ENCODE peak calls at places on chromosomes 3 and 15, in six cellular contexts. One of them, this sample, is unnamed.

GRCh38 chr3:49164983-49165720 is 979 bp downstream of the CCDC71 start:
- DNase-seq in NCI-H460: no peak
- DNase-seq in left colon: no peak
- DNase-seq in epithelial cell of esophagus: no peak
- DNase-seq in RPMI7951: no peak
- DNase-seq in HCT116: no peak
- DNase-seq in this sample: no peak

GRCh38 chr3:87503901-87504498 is 227.6 kb upstream of the POU1F1 start:
- DNase-seq in NCI-H460: peak; percentile 59
- DNase-seq in left colon: peak; percentile 6
- DNase-seq in epithelial cell of esophagus: peak; percentile 86
- DNase-seq in RPMI7951: peak; percentile 67
- DNase-seq in HCT116: peak; percentile 75
- DNase-seq in this sample: no peak

GRCh38 chr3:184160456-184160855 is 5.3 kb downstream of the DVL3 start:
- DNase-seq in NCI-H460: no peak
- DNase-seq in left colon: no peak
- DNase-seq in epithelial cell of esophagus: no peak
- DNase-seq in RPMI7951: no peak
- DNase-seq in HCT116: no peak
- DNase-seq in this sample: no peak

GRCh38 chr15:60370105-60370803 is 27.5 kb downstream of the ANXA2 start:
- DNase-seq in NCI-H460: no peak
- DNase-seq in left colon: peak; percentile 45
- DNase-seq in epithelial cell of esophagus: no peak
- DNase-seq in RPMI7951: peak; percentile 88
- DNase-seq in HCT116: no peak
- DNase-seq in this sample: no peak

GRCh38 chr3:126267976-126268615 is 87.7 kb upstream of the ALDH1L1 start:
- DNase-seq in NCI-H460: no peak
- DNase-seq in left colon: no peak
- DNase-seq in epithelial cell of esophagus: no peak
- DNase-seq in RPMI7951: no peak
- DNase-seq in HCT116: no peak
- DNase-seq in this sample: no peak

GRCh38 chr3:157204431-157204830 is 44.5 kb upstream of the CCNL1 start:
- DNase-seq in NCI-H460: peak; percentile 25
- DNase-seq in left colon: no peak
- DNase-seq in epithelial cell of esophagus: peak; percentile 44
- DNase-seq in RPMI7951: peak; percentile 40
- DNase-seq in HCT116: no peak
- DNase-seq in this sample: no peak

GRCh38 chr3:143885803-143886427 is 37.6 kb upstream of the SLC9A9 start:
- DNase-seq in NCI-H460: peak; percentile 29
- DNase-seq in left colon: peak; percentile 8
- DNase-seq in epithelial cell of esophagus: peak; percentile 52
- DNase-seq in RPMI7951: peak; percentile 44
- DNase-seq in HCT116: peak; percentile 16
- DNase-seq in this sample: no peak

GRCh38 chr3:63625161-63625560 is 27.3 kb upstream of the SNTN start:
- DNase-seq in NCI-H460: no peak
- DNase-seq in left colon: no peak
- DNase-seq in epithelial cell of esophagus: peak; percentile 89
- DNase-seq in RPMI7951: peak; percentile 35
- DNase-seq in HCT116: no peak
- DNase-seq in this sample: no peak

GRCh38 chr3:66933233-66933632 is 64.9 kb upstream of the KBTBD8 start:
- DNase-seq in NCI-H460: no peak
- DNase-seq in left colon: no peak
- DNase-seq in epithelial cell of esophagus: no peak
- DNase-seq in RPMI7951: no peak
- DNase-seq in HCT116: no peak
- DNase-seq in this sample: no peak

GRCh38 chr3:189841474-189842205 is 210.5 kb downstream of the TP63 start:
- DNase-seq in NCI-H460: no peak
- DNase-seq in left colon: no peak
- DNase-seq in epithelial cell of esophagus: peak; percentile 95
- DNase-seq in RPMI7951: peak; percentile 85
- DNase-seq in HCT116: no peak
- DNase-seq in this sample: no peak

GRCh38 chr3:105845488-105845887 is 23.3 kb downstream of the CBLB start:
- DNase-seq in NCI-H460: no peak
- DNase-seq in left colon: no peak
- DNase-seq in epithelial cell of esophagus: no peak
- DNase-seq in RPMI7951: no peak
- DNase-seq in HCT116: no peak
- DNase-seq in this sample: no peak

GRCh38 chr15:69156726-69157381 is 3.6 kb upstream of the GLCE start:
- DNase-seq in NCI-H460: no peak
- DNase-seq in left colon: no peak
- DNase-seq in epithelial cell of esophagus: no peak
- DNase-seq in RPMI7951: no peak
- DNase-seq in HCT116: no peak
- DNase-seq in this sample: no peak

GRCh38 chr15:76341366-76342045 is 4.9 kb downstream of the ISL2 start:
- DNase-seq in NCI-H460: no peak
- DNase-seq in left colon: peak; percentile 35
- DNase-seq in epithelial cell of esophagus: no peak
- DNase-seq in RPMI7951: no peak
- DNase-seq in HCT116: no peak
- DNase-seq in this sample: no peak

GRCh38 chr3:112132975-112133448 is at the start of gene GCSAM:
- DNase-seq in NCI-H460: no peak
- DNase-seq in left colon: peak; percentile 43
- DNase-seq in epithelial cell of esophagus: peak; percentile 91
- DNase-seq in RPMI7951: no peak
- DNase-seq in HCT116: no peak
- DNase-seq in this sample: peak; percentile 86

GRCh38 chr15:95946241-95946640 is 384.3 kb upstream of the NR2F2 start:
- DNase-seq in NCI-H460: peak; percentile 66
- DNase-seq in left colon: no peak
- DNase-seq in epithelial cell of esophagus: no peak
- DNase-seq in RPMI7951: no peak
- DNase-seq in HCT116: no peak
- DNase-seq in this sample: no peak

GRCh38 chr15:66704019-66704782 is 2.2 kb downstream of the SMAD6 start:
- DNase-seq in NCI-H460: no peak
- DNase-seq in left colon: peak; percentile 32
- DNase-seq in epithelial cell of esophagus: no peak
- DNase-seq in RPMI7951: no peak
- DNase-seq in HCT116: no peak
- DNase-seq in this sample: no peak

GRCh38 chr3:58009026-58009748 is 965 bp downstream of the FLNB start:
- DNase-seq in NCI-H460: no peak
- DNase-seq in left colon: peak; percentile 80
- DNase-seq in epithelial cell of esophagus: peak; percentile 40
- DNase-seq in RPMI7951: no peak
- DNase-seq in HCT116: no peak
- DNase-seq in this sample: peak; percentile 73

GRCh38 chr15:75089781-75090734 is 66.7 kb downstream of the PPCDC start:
- DNase-seq in NCI-H460: no peak
- DNase-seq in left colon: no peak
- DNase-seq in epithelial cell of esophagus: peak; percentile 88
- DNase-seq in RPMI7951: peak; percentile 47
- DNase-seq in HCT116: no peak
- DNase-seq in this sample: no peak

GRCh38 chr15:101167366-101167790 is 84.5 kb downstream of the CHSY1 start:
- DNase-seq in NCI-H460: no peak
- DNase-seq in left colon: no peak
- DNase-seq in epithelial cell of esophagus: peak; percentile 22
- DNase-seq in RPMI7951: no peak
- DNase-seq in HCT116: no peak
- DNase-seq in this sample: no peak

GRCh38 chr3:157786618-157787017 is 283.4 kb upstream of the VEPH1 start:
- DNase-seq in NCI-H460: no peak
- DNase-seq in left colon: no peak
- DNase-seq in epithelial cell of esophagus: peak; percentile 63
- DNase-seq in RPMI7951: peak; percentile 67
- DNase-seq in HCT116: no peak
- DNase-seq in this sample: no peak

GRCh38 chr3:126521122-126521891 is 2.6 kb upstream of the CHST13 start:
- DNase-seq in NCI-H460: no peak
- DNase-seq in left colon: no peak
- DNase-seq in epithelial cell of esophagus: no peak
- DNase-seq in RPMI7951: peak; percentile 22
- DNase-seq in HCT116: no peak
- DNase-seq in this sample: peak; percentile 28

GRCh38 chr3:73625124-73625665 is 454 bp upstream of the PDZRN3 start:
- DNase-seq in NCI-H460: peak; percentile 1
- DNase-seq in left colon: peak; percentile 17
- DNase-seq in epithelial cell of esophagus: peak; percentile 46
- DNase-seq in RPMI7951: peak; percentile 50
- DNase-seq in HCT116: no peak
- DNase-seq in this sample: no peak

GRCh38 chr15:70354260-70354894 is 256.7 kb upstream of the TLE3 start:
- DNase-seq in NCI-H460: no peak
- DNase-seq in left colon: no peak
- DNase-seq in epithelial cell of esophagus: no peak
- DNase-seq in RPMI7951: no peak
- DNase-seq in HCT116: no peak
- DNase-seq in this sample: no peak

GRCh38 chr3:134918448-134918847 is 123.4 kb downstream of the EPHB1 start:
- DNase-seq in NCI-H460: no peak
- DNase-seq in left colon: no peak
- DNase-seq in epithelial cell of esophagus: no peak
- DNase-seq in RPMI7951: no peak
- DNase-seq in HCT116: no peak
- DNase-seq in this sample: no peak

GRCh38 chr3:150385296-150386242 is 22.5 kb upstream of the TSC22D2 start:
- DNase-seq in NCI-H460: no peak
- DNase-seq in left colon: no peak
- DNase-seq in epithelial cell of esophagus: no peak
- DNase-seq in RPMI7951: no peak
- DNase-seq in HCT116: no peak
- DNase-seq in this sample: no peak

GRCh38 chr3:184757010-184757651 is 45.3 kb upstream of the MAGEF1 start:
- DNase-seq in NCI-H460: peak; percentile 9
- DNase-seq in left colon: peak; percentile 72
- DNase-seq in epithelial cell of esophagus: peak; percentile 66
- DNase-seq in RPMI7951: peak; percentile 29
- DNase-seq in HCT116: no peak
- DNase-seq in this sample: no peak

GRCh38 chr3:31016196-31016595 is 121.7 kb upstream of the GADL1 start:
- DNase-seq in NCI-H460: no peak
- DNase-seq in left colon: no peak
- DNase-seq in epithelial cell of esophagus: no peak
- DNase-seq in RPMI7951: no peak
- DNase-seq in HCT116: no peak
- DNase-seq in this sample: no peak